ENCODE peak calls at places on chromosomes 11 and 22, in seven cellular contexts. U, Z, L, V, C, I and A are unnamed samples.

GRCh38 chr11:100546714-100547113 is 140.4 kb upstream of the ARHGAP42 start:
- DNase-seq in Z (no peak), C (peak), I (no peak), V (no peak), U (peak), L (no peak), A (no peak)

GRCh38 chr11:86676533-86677154 is 4.2 kb upstream of the ME3 start:
- DNase-seq in I (no peak), C (no peak), U (no peak), V (no peak), L (no peak), Z (peak), A (no peak)

GRCh38 chr11:119749006-119749565 is 20.1 kb upstream of the NECTIN1 start:
- DNase-seq in Z (no peak), C (no peak), V (no peak), U (no peak), I (no peak), L (no peak), A (no peak)

GRCh38 chr22:40668611-40669390 is 10.5 kb upstream of the MCHR1 start:
- DNase-seq in Z (peak), L (no peak), C (no peak), U (peak), V (peak), I (no peak), A (no peak)

GRCh38 chr11:45145083-45145420 is 1.4 kb upstream of the PRDM11 start:
- DNase-seq in U (no peak), L (no peak), I (no peak), Z (no peak), C (no peak), V (no peak), A (peak)

GRCh38 chr22:42142771-42143461 is 12.3 kb upstream of the CYP2D6 start:
- DNase-seq in V (no peak), C (no peak), Z (no peak), U (no peak), L (no peak), I (no peak), A (no peak)

GRCh38 chr22:38645430-38645829 is 10.8 kb downstream of the FAM227A start:
- DNase-seq in Z (no peak), U (no peak), L (no peak), C (no peak), V (no peak), I (no peak), A (no peak)

GRCh38 chr11:106959386-106959785 is 58.9 kb downstream of the GUCY1A2 start:
- DNase-seq in L (no peak), Z (no peak), I (no peak), C (no peak), U (no peak), V (no peak), A (no peak)

GRCh38 chr22:22552630-22553029 is 6.4 kb downstream of the PRAME start:
- DNase-seq in I (no peak), L (no peak), V (no peak), C (no peak), Z (peak), U (no peak), A (no peak)

GRCh38 chr11:117221775-117222517 is 9.9 kb downstream of the PCSK7 start:
- DNase-seq in C (peak), I (no peak), L (no peak), U (peak), Z (no peak), V (no peak), A (no peak)
- H3K27ac ChIP-seq in C (peak), I (no peak), L (peak), U (peak), Z (no peak), V (no peak), A (no peak)

GRCh38 chr11:48024635-48025071 is 44.3 kb downstream of the PTPRJ start:
- DNase-seq in Z (no peak), U (no peak), C (no peak), I (no peak), V (no peak), L (no peak), A (no peak)

GRCh38 chr11:48020092-48020755 is 39.9 kb downstream of the PTPRJ start:
- DNase-seq in L (peak), V (no peak), U (no peak), I (no peak), Z (no peak), C (peak), A (no peak)

GRCh38 chr11:48025293-48025982 is 45.1 kb downstream of the PTPRJ start:
- DNase-seq in C (no peak), L (no peak), I (no peak), V (no peak), Z (no peak), U (no peak), A (no peak)

GRCh38 chr11:48019597-48019996 is 39.2 kb downstream of the PTPRJ start:
- DNase-seq in I (no peak), U (no peak), V (no peak), Z (no peak), C (no peak), L (no peak), A (no peak)

DNA sequence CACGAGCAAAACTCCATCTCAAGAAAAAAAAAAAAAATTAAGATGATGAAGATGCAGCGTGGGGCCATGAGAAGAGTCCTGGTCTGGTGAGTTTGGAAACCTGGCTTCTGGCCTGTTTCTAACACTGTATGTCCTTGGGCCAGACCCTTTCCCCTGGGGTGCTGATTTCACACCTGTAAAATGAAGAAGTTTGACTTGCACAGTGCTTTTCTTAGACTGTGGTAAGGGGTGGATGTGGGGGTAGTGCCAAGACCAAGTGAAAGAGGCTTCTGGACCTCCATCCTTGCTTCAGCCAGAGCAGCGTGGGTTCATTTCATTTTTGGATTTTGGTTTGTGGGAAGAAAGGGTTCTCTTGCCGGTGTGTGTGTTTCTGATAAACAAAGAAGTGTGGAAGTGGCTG is 42.1 kb downstream of the PTPRJ start:
- DNase-seq in I (no peak), L (no peak), C (no peak), V (no peak), Z (no peak), U (no peak), A (no peak)
- H3K27ac ChIP-seq in I (no peak), L (no peak), C (no peak), V (no peak), Z (no peak), U (no peak), A (no peak)

GRCh38 chr22:37228106-37229011 is 15.7 kb downstream of the RAC2 start:
- DNase-seq in Z (no peak), I (peak), U (peak), L (no peak), C (peak), V (no peak), A (no peak)
- H3K27ac ChIP-seq in Z (no peak), I (peak), U (no peak), L (peak), C (peak), V (peak), A (peak)

DNA sequence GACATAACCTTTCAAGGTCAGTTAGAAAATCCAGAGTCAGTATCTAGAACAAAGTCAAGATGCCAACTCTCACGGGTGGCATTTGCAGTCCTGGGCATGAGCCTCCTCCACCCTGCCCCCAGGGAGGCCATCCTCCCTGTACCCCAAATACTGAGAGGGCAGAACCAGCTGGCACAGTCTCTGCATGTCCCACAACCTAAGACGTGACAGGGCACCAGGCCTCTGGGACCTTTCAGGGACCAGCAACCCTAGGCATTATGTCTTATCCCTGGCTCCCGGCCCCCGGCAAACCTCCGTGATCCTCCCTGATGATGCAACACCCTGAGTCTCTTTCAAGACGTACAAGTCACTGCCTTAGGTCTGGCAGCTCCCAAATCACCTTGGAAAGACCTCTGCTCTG is 2.0 kb downstream of the MB start:
- DNase-seq in Z (no peak), V (no peak), I (no peak), L (no peak), C (no peak), U (no peak), A (no peak)
- H3K27ac ChIP-seq in Z (no peak), V (no peak), I (no peak), L (no peak), C (no peak), U (no peak), A (no peak)

DNA sequence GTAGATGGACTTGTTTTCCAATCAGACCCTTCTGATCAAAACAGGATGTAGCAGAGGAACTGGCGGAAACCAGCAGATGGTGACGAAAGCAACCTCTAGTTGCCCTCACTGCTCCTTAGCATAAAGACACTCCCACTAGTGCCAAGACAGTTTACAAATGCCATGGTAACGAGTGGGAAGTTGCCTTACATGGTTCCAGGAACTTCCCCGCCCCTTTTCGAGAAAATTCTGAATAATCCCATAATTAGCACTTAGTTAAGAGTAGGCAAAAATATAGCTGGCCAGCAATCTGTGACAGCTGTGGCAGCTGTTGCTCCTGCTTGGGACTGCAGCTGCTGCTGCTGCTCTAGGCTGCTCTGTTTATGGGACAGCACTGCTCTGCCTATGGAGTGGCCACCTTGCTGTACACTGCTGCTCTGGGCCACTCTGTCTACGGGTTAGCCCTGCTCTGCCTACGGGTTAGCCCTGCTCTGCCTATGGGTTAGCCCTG is 33.4 kb upstream of the SORL1 start:
- DNase-seq in L (peak), U (no peak), Z (no peak), V (no peak), C (peak), I (peak), A (peak)
- H3K27ac ChIP-seq in L (peak), U (no peak), Z (no peak), V (no peak), C (no peak), I (peak), A (peak)

DNA sequence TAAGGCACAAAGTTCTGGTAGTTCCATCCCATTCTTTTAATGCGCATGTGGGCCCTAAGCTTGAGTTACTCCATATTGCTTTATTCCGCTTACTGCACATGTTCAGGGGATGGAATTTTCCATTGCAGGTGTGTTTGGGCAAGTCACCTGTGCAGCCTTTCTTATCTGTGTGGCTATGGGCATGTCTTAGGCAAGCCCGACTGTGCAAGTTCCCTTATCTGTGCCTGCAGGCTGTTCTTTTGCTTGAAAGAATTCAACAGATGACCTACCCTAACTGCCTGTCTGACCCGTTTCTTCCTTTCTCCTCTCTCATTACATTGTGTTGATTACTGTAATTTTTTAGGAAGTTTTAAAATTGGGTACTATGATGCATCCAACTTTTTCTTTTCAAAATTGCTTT is 363.6 kb downstream of the TTC28 start:
- DNase-seq in L (no peak), U (no peak), C (no peak), V (no peak), Z (peak), I (no peak), A (no peak)
- H3K27ac ChIP-seq in L (no peak), U (no peak), C (no peak), V (no peak), Z (no peak), I (no peak), A (no peak)

DNA sequence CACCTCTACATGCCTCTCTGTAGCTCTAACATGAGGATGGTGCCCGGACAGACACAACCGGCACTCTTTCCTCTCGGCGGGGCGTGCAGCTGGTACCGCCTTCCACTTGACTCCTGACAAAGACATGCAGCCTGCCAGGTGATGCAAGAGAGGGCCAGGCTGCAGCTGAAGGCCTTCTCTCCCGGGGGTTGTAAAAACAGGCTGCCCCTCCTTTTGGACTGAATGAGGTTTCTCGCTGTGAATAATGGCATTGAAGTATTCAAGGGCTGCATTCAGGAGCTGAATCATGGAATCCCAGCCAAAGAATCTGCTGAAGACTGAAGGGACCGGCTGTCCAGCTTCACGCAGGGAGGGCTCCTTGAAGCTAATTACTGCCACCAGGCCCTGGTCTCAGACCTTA is 110.9 kb downstream of the GALNT18 start:
- DNase-seq in V (no peak), Z (no peak), C (peak), I (no peak), U (peak), L (peak), A (no peak)
- H3K27ac ChIP-seq in V (no peak), Z (no peak), C (peak), I (no peak), U (no peak), L (no peak), A (no peak)

DNA sequence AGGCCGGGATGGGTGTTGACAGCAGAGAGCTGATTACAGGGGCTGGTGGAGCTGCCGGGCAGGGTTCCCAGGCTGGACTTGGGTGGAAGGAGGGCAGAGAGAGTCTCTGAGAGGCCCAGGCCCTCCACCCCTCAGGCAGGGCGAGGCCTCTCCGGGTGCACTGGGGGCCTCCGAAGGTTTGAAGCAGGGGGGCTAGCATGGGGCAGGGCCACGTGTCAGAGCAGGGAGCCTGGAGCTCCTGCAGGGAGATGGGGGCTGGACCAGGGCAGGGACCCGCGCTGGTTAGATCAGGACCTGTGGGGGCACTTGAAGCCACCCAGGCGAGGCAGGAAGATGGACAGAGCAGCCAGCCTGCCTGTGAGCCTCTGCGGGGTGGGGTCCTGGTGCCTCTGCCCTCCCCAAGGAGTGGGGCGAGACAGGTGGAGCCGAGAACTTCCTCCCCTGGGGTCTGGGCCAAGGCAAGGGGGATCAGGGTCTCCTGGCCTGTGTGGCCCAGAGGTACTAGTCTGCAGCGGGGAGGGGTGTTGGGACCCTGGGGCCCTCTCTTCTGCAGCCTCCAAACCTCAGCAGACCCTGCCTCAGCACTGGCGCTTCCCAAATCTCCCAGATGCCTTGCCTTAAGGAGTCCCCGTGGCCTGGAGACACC is 911 bp downstream of the PANX2 start:
- DNase-seq in C (no peak), V (no peak), L (no peak), Z (no peak), U (no peak), I (no peak), A (no peak)
- H3K27ac ChIP-seq in C (no peak), V (peak), L (no peak), Z (no peak), U (no peak), I (no peak), A (no peak)

GRCh38 chr11:36453678-36454077 is 56.4 kb downstream of the TRAF6 start:
- DNase-seq in L (no peak), U (peak), C (no peak), V (no peak), I (no peak), Z (peak), A (no peak)
- H3K27ac ChIP-seq in L (no peak), U (no peak), C (no peak), V (peak), I (no peak), Z (no peak), A (no peak)